ENCODE peak calls at places on chromosome 6, in four cellular contexts. D is NB4, H is choroid plexus epithelial cell, P is BE2C. L is an unnamed sample.

GRCh38 chr6:36722365-36722764 is 24.7 kb downstream of the RAB44 start:
- DNase-seq in P (no peak), H (no peak), D (no peak), L (no peak)

GRCh38 chr6:5597413-5597812 is 336.1 kb downstream of the FARS2 start:
- DNase-seq in H (no peak), P (no peak), D (no peak), L (no peak)

GRCh38 chr6:43436577-43437282 is 9.4 kb downstream of the ABCC10 start:
- DNase-seq in P (no peak), D (no peak), H (peak), L (no peak)

GRCh38 chr6:44000164-44000842 is 126.9 kb downstream of the MRPL14 start:
- DNase-seq in D (peak), P (no peak), H (no peak), L (no peak)

GRCh38 chr6:17986656-17987575 is 519 bp downstream of the KIF13A start:
- DNase-seq in P (peak), D (peak), H (peak), L (peak)

GRCh38 chr6:123747515-123747914 is 56.1 kb upstream of the NKAIN2 start:
- DNase-seq in H (no peak), P (no peak), D (no peak), L (no peak)

GRCh38 chr6:169140986-169141495 is 112.6 kb downstream of the THBS2 start:
- DNase-seq in P (no peak), D (no peak), H (no peak), L (no peak)

GRCh38 chr6:6004147-6004995 is 2.4 kb downstream of the NRN1 start:
- DNase-seq in P (no peak), D (no peak), H (no peak), L (no peak)

GRCh38 chr6:138528986-138529385 is 29.7 kb upstream of the NHSL1 start:
- DNase-seq in P (no peak), D (no peak), H (no peak), L (no peak)

GRCh38 chr6:142803027-142803426 is 141.9 kb downstream of the HIVEP2 start:
- DNase-seq in P (no peak), D (no peak), H (peak), L (no peak)

GRCh38 chr6:131787955-131788712 is 19.7 kb upstream of the ENPP1 start:
- DNase-seq in P (no peak), H (peak), D (no peak), L (no peak)

GRCh38 chr6:3669916-3670315 is 81.6 kb downstream of the PXDC1 start:
- DNase-seq in D (no peak), P (no peak), H (no peak), L (no peak)

GRCh38 chr6:69232506-69233194 is 564.2 kb downstream of the LMBRD1 start:
- DNase-seq in P (peak), H (peak), D (peak), L (peak)

GRCh38 chr6:31586596-31586995 is 519 bp downstream of the LST1 start:
- DNase-seq in D (peak), P (no peak), H (no peak), L (no peak)

GRCh38 chr6:132695773-132696172 is 18.1 kb downstream of the VNN1 start:
- DNase-seq in D (no peak), P (no peak), H (peak), L (no peak)

GRCh38 chr6:161748535-161749386 is 474.9 kb upstream of the AGPAT4 start:
- DNase-seq in D (peak), P (peak), H (peak), L (peak)

GRCh38 chr6:68740828-68741500 is 105.9 kb downstream of the ADGRB3 start:
- DNase-seq in H (no peak), D (peak), P (no peak), L (no peak)

GRCh38 chr6:159878341-159878740 is 12.4 kb upstream of the MAS1 start:
- DNase-seq in D (no peak), H (no peak), P (no peak), L (no peak)

GRCh38 chr6:140366991-140367390 is 992.5 kb upstream of the CITED2 start:
- DNase-seq in P (no peak), H (peak), D (no peak), L (no peak)

GRCh38 chr6:47098570-47098993 is 56.5 kb upstream of the ADGRF1 start:
- DNase-seq in D (no peak), H (peak), P (no peak), L (no peak)

GRCh38 chr6:88840806-88841539 is 122.4 kb downstream of the RNGTT start:
- DNase-seq in P (no peak), H (peak), D (no peak), L (no peak)

GRCh38 chr6:32945106-32945761 is 4.4 kb upstream of the HLA-DMB start:
- DNase-seq in H (no peak), D (no peak), P (no peak), L (no peak)

GRCh38 chr6:45420909-45421699 is 43.4 kb upstream of the SUPT3H start:
- DNase-seq in H (peak), D (no peak), P (no peak), L (no peak)

GRCh38 chr6:11426571-11426970 is 111.0 kb upstream of the TMEM170B start:
- DNase-seq in H (peak), P (no peak), D (no peak), L (no peak)

GRCh38 chr6:18262812-18263560 is 1.3 kb downstream of the DEK start:
- DNase-seq in H (peak), P (no peak), D (peak), L (no peak)

GRCh38 chr6:88165087-88165876 is 865 bp downstream of the CNR1 start:
- DNase-seq in H (peak), D (no peak), P (no peak), L (no peak)

GRCh38 chr6:39063520-39063919 is 14.9 kb downstream of the GLP1R start:
- DNase-seq in D (no peak), P (no peak), H (no peak), L (no peak)

GRCh38 chr6:44668391-44668930 is 281.0 kb downstream of the CDC5L start:
- DNase-seq in D (no peak), H (no peak), P (no peak), L (no peak)

GRCh38 chr6:170291271-170292110 is 613 bp upstream of the DLL1 start:
- DNase-seq in D (peak), H (no peak), P (peak), L (peak)

GRCh38 chr6:111427341-111428116 is 55.5 kb downstream of the REV3L start:
- DNase-seq in H (peak), D (peak), P (no peak), L (no peak)

GRCh38 chr6:33692760-33693158 is 18.7 kb downstream of the UQCC2 start:
- DNase-seq in P (no peak), H (no peak), D (no peak), L (no peak)

GRCh38 chr6:160513836-160514235 is 150.2 kb downstream of the LPA start:
- DNase-seq in D (no peak), P (no peak), H (peak), L (no peak)

GRCh38 chr6:48978016-48978415 is 485.0 kb downstream of the MMUT start:
- DNase-seq in H (no peak), P (no peak), D (no peak), L (no peak)

GRCh38 chr6:120826253-120826652 is 508.0 kb downstream of the TBC1D32 start:
- DNase-seq in H (peak), P (peak), D (peak), L (peak)
- TF ChIP-seq CTCF in H (peak), P (peak), D (peak), L (peak)

DNA sequence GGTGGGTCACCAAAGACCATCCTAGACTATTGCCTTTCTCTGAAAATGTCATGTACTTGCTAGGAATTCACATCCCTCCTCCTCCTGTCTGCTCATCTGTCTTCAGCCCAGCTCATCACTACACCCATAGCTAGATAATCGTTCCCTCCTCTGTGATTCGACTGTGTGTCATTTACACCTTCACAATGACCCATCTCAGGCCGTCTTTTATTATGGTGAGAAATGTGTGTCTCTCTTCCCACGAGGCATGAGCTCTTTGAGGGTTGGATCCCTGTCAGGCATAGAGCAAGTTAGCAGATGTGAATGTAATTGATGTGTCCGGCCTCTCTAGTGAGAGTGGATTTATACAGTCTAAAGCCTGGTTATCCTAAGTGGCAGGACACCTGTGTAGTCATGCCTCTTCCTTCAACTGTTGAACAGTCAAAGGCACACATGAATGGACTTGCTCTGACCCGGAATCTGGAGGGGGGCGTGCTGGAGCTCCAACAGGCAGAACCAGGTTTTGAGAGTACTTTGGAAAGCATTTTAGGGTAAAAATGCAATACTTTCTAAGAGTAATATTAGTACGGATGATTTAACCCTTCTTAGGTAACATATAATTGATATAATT is 182.1 kb downstream of the UTRN start:
- DNase-seq in P (no peak), D (no peak), H (no peak), L (no peak)
- TF ChIP-seq CTCF in P (no peak), D (no peak), H (no peak), L (no peak)

DNA sequence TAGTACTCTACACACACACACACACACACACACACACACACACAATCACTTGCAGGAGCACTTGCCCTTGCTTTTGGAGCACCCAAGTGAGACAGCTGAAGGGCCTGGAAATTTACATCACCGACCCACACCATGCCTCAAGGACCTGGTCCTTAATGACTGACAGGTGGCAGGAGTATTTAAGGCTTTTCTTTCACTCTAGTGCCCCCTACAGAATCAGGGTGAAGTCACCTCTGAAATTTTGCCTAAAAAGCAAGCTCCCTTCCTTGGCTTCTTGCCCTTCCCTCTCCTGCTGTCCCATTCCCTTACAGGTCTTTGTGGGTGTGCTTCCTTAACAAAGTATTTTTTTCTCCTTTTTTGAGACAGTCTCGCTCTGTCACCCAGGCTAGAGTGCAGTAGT is 353.5 kb upstream of the IRAK1BP1 start:
- DNase-seq in P (peak), H (no peak), D (peak), L (no peak)
- TF ChIP-seq CTCF in P (peak), H (peak), D (peak), L (no peak)

GRCh38 chr6:53095716-53096115 is 30.5 kb downstream of the FBXO9 start:
- DNase-seq in P (no peak), H (no peak), D (no peak), L (no peak)
- TF ChIP-seq CTCF in P (no peak), H (no peak), D (no peak), L (no peak)

DNA sequence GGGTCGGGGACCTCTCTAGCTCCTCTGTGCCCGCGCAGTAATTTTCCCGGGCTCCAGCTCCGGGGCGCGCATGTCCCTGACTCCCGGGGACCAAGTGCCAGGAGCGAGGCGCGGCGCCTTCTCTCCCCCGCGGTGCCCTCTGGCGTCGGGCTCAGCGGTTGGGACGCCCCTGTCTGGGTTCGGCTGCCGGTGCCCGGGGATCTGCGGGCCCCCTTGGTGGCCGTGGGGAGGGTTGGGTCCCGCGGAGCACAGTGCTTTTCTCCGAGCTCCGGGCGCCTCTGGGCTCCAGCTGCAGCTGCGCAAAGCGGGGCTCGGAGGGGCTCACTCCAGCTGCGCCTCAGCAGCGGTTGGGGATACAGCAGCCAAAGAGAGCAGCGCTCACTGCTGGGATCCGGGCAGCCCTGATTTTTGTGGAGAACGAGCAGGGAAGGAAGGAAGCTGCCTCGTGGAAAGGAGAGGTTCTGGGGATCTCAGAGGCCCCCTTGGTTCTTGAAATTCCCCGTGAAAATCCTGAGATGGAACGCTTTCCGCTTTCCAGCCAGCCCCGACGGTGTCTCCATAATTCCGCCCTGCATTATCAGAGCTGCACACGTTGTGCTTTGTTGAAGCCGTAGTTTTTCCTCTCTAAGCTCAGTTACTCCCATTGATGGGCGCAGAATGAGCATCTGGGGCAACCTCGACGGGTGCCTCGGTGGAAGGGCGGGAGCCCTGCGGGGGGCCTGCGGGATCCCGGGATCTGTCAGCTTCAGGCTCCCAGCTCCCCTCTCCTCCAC is 863 bp downstream of the PPP1R14C start:
- DNase-seq in H (no peak), D (no peak), P (no peak), L (no peak)
- TF ChIP-seq CTCF in H (no peak), D (no peak), P (no peak), L (no peak)

GRCh38 chr6:8172510-8172909 is 70.2 kb upstream of the EEF1E1 start:
- DNase-seq in D (peak), P (no peak), H (no peak), L (no peak)
- TF ChIP-seq CTCF in D (no peak), P (no peak), H (no peak), L (no peak)

GRCh38 chr6:146902846-146903245 is 301.4 kb upstream of the STXBP5 start:
- DNase-seq in D (no peak), P (no peak), H (no peak), L (no peak)
- TF ChIP-seq CTCF in D (no peak), P (no peak), H (no peak), L (no peak)

DNA sequence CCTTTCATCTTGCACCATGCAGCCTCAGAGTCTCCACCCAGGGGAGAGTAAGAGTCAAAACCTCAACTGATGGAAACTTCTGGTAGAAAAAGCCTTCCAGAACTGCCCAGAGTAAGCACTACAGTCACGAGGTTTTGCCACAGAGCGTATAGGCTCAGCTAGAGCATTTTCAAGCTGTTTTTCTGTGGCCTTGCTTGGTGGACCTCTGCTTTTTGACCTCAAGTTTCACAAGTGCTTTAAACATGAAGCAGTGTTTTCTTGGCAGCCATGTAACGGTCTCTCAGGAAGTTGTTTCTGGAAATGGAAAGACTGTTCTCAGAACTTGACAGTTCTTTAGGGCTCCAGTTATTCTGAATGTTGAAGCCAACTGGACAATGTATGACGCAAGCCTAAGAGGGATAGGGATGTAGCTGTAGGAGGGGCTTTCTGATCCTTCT is 146.5 kb downstream of the ZDHHC14 start:
- DNase-seq in P (no peak), D (peak), H (peak), L (no peak)
- TF ChIP-seq CTCF in P (no peak), D (no peak), H (peak), L (no peak)

GRCh38 chr6:13146429-13146828 is 181.9 kb downstream of the TBC1D7 start:
- DNase-seq in H (no peak), P (no peak), D (no peak), L (no peak)
- TF ChIP-seq CTCF in H (no peak), P (no peak), D (no peak), L (no peak)

GRCh38 chr6:40352527-40353170 is 234.5 kb downstream of the LRFN2 start:
- DNase-seq in P (no peak), H (no peak), D (no peak), L (no peak)
- TF ChIP-seq CTCF in P (no peak), H (no peak), D (no peak), L (no peak)

L was measured in endothelial cell.